ENCODE peak calls at places on chromosomes 4 and X, in seven cellular contexts. B is T-helper 1 cell, A is AG10803, S is HT1080, P is EL, H is GM12865, R is NCI-H345. E is an unnamed sample.
A peak's percentile ranks its signal among the peaks of the same experiment; 100 is the strongest.

GRCh38 chr4:126718161-126718560 is 914.6 kb upstream of the INTU start:
- DNase-seq in B (no peak), S (no peak), H (no peak), P (no peak), R (no peak), A (no peak), E (no peak)

GRCh38 chr4:40995850-40996249 is 218.5 kb downstream of the APBB2 start:
- DNase-seq in S (no peak), H (no peak), A (peak; percentile 91), P (peak; percentile 45), B (no peak), R (peak; percentile 28), E (no peak)

GRCh38 chrX:110806145-110806544 is 10.5 kb upstream of the CHRDL1 start:
- DNase-seq in R (no peak), P (peak; percentile 75), B (no peak), A (peak; percentile 78), H (no peak), S (peak; percentile 22), E (no peak)

GRCh38 chrX:79325263-79325958 is 41.7 kb downstream of the ITM2A start:
- DNase-seq in R (no peak), P (no peak), S (no peak), A (no peak), B (peak; percentile 13), H (peak; percentile 24), E (peak; percentile 33)

GRCh38 chr4:178137732-178138471 is 695.7 kb upstream of the AGA start:
- DNase-seq in H (no peak), S (no peak), A (no peak), P (no peak), B (no peak), R (no peak), E (no peak)

GRCh38 chr4:42397635-42398447 is 553 bp downstream of the SHISA3 start:
- DNase-seq in H (peak; percentile 54), S (no peak), R (peak; percentile 22), P (no peak), A (no peak), B (peak; percentile 12), E (no peak)

GRCh38 chrX:10111364-10112148 is 45.2 kb upstream of the CLCN4 start:
- DNase-seq in R (no peak), B (peak; percentile 44), A (peak; percentile 70), P (no peak), S (no peak), H (peak; percentile 89), E (peak; percentile 64)

GRCh38 chrX:105910563-105911105 is 88.3 kb downstream of the NRK start:
- DNase-seq in H (no peak), R (no peak), S (no peak), B (no peak), P (no peak), A (no peak), E (no peak)

GRCh38 chr4:112031712-112032328 is 113.4 kb upstream of the FAM241A start:
- DNase-seq in P (peak; percentile 58), S (peak; percentile 58), A (peak; percentile 69), B (no peak), R (peak; percentile 41), H (peak; percentile 59), E (no peak)

GRCh38 chrX:33908074-33908473 is 224.0 kb downstream of the FAM47A start:
- DNase-seq in S (no peak), P (no peak), R (no peak), H (no peak), A (no peak), B (no peak), E (no peak)

GRCh38 chr4:177177446-177178160 is 132.1 kb upstream of the NEIL3 start:
- DNase-seq in B (no peak), P (peak; percentile 39), H (no peak), R (no peak), A (peak; percentile 85), S (no peak), E (no peak)

GRCh38 chr4:7458477-7458876 is 23.7 kb upstream of the PSAPL1 start:
- DNase-seq in B (no peak), P (no peak), A (no peak), S (no peak), R (no peak), H (no peak), E (no peak)

GRCh38 chr4:122732329-122733026 is at the start of gene BBS12:
- DNase-seq in S (peak; percentile 100), A (peak; percentile 99), H (peak; percentile 99), B (peak; percentile 97), R (peak; percentile 98), P (peak; percentile 99), E (peak; percentile 98)

GRCh38 chr4:84499065-84499982 is at the start of gene NKX6-1:
- DNase-seq in H (no peak), A (peak; percentile 69), P (peak; percentile 69), S (peak; percentile 93), B (no peak), R (peak; percentile 91), E (no peak)

GRCh38 chrX:5537098-5537497 is 691.6 kb downstream of the NLGN4X start:
- DNase-seq in R (no peak), H (no peak), S (no peak), A (no peak), P (no peak), B (no peak), E (no peak)

GRCh38 chrX:74421181-74422028 is at the start of gene SLC16A2:
- DNase-seq in R (peak; percentile 47), B (no peak), A (peak; percentile 83), P (peak; percentile 84), S (peak; percentile 69), H (peak; percentile 17), E (peak; percentile 58)

GRCh38 chrX:14802943-14803710 is 69.7 kb downstream of the FANCB start:
- DNase-seq in B (no peak), A (peak; percentile 83), H (no peak), S (no peak), P (peak; percentile 33), R (no peak), E (no peak)

GRCh38 chr4:72641611-72642010 is 72.6 kb upstream of the ADAMTS3 start:
- DNase-seq in H (no peak), P (no peak), S (peak; percentile 29), R (no peak), B (no peak), A (no peak), E (no peak)

GRCh38 chrX:68147848-68148247 is 285.4 kb downstream of the OPHN1 start:
- DNase-seq in H (no peak), R (no peak), A (no peak), S (no peak), P (no peak), B (no peak), E (no peak)

GRCh38 chr4:153156263-153156662 is 48.0 kb upstream of the TRIM2 start:
- DNase-seq in B (no peak), H (no peak), P (no peak), R (no peak), S (peak; percentile 32), A (no peak), E (no peak)

GRCh38 chr4:169342906-169343560 is 72.3 kb upstream of the SH3RF1 start:
- DNase-seq in A (peak; percentile 53), P (peak; percentile 36), R (no peak), B (no peak), S (peak; percentile 61), H (no peak), E (no peak)

GRCh38 chrX:111270339-111270738 is at the start of gene CAPN6:
- DNase-seq in A (peak; percentile 20), P (peak; percentile 4), B (no peak), R (no peak), S (peak; percentile 1), H (no peak), E (no peak)

GRCh38 chr4:78665216-78665615 is 110.9 kb upstream of the BMP2K start:
- DNase-seq in S (no peak), H (no peak), R (no peak), P (no peak), B (no peak), A (no peak), E (no peak)

GRCh38 chr4:168811793-168812651 is 198.0 kb downstream of the CBR4 start:
- DNase-seq in R (no peak), P (peak; percentile 75), S (no peak), B (no peak), A (peak; percentile 77), H (no peak), E (no peak)

GRCh38 chr4:6180841-6181631 is 19.3 kb downstream of the JAKMIP1 start:
- DNase-seq in H (peak; percentile 98), R (no peak), B (no peak), A (no peak), P (no peak), S (peak; percentile 7), E (peak; percentile 45)

GRCh38 chr4:11618666-11619282 is 190.1 kb upstream of the HS3ST1 start:
- DNase-seq in S (no peak), A (no peak), B (no peak), P (no peak), R (no peak), H (no peak), E (no peak)

GRCh38 chrX:19852014-19853005 is 35.1 kb downstream of the SH3KBP1 start:
- DNase-seq in S (peak; percentile 70), A (peak; percentile 60), H (no peak), R (no peak), B (no peak), P (peak; percentile 67), E (no peak)

GRCh38 chr4:110454456-110454855 is 21.5 kb upstream of the ENPEP start:
- DNase-seq in H (no peak), S (no peak), A (peak; percentile 9), B (no peak), R (no peak), P (no peak), E (no peak)

GRCh38 chrX:9612146-9612505 is 147.3 kb downstream of the TBL1X start:
- DNase-seq in S (no peak), P (no peak), A (no peak), R (no peak), B (no peak), H (no peak), E (no peak)

GRCh38 chr4:85825937-85826678 is 351.2 kb downstream of the ARHGAP24 start:
- DNase-seq in H (peak; percentile 41), R (peak; percentile 6), B (no peak), P (peak; percentile 81), S (peak; percentile 79), A (peak; percentile 82), E (no peak)

GRCh38 chr4:41940834-41941233 is 5.6 kb downstream of the TMEM33 start:
- DNase-seq in H (no peak), P (no peak), S (no peak), R (no peak), B (no peak), A (no peak), E (no peak)